ENCODE peak calls at places on chromosomes 1 and 21, in four cellular contexts. One of them, this sample, is unnamed. For H3K4me1 and H3K36me3, the result is how much of the 10 kb centered on the place peaks cover.

GRCh38 chr1:184755226-184756065 is 788 bp upstream of the EDEM3 start:
- DNase-seq in hepatocyte: no peak
- DNase-seq in neuronal stem cell: no peak
- DNase-seq in SJSA1: no peak
- DNase-seq in this sample: no peak

GRCh38 chr1:42990757-42991346 is 32.2 kb upstream of the SLC2A1 start:
- DNase-seq in neuronal stem cell: no peak
- DNase-seq in hepatocyte: no peak
- DNase-seq in SJSA1: no peak
- DNase-seq in this sample: no peak

GRCh38 chr1:26861286-26861701 is 1.7 kb upstream of the SFN start:
- DNase-seq in SJSA1: no peak
- DNase-seq in neuronal stem cell: no peak
- DNase-seq in hepatocyte: no peak
- DNase-seq in this sample: no peak

GRCh38 chr1:161119379-161120061 is 1.6 kb downstream of the NIT1 start:
- DNase-seq in hepatocyte: peak
- DNase-seq in SJSA1: no peak
- DNase-seq in neuronal stem cell: no peak
- DNase-seq in this sample: no peak

GRCh38 chr1:207004931-207005830 is 27.4 kb downstream of the C1orf116 start:
- DNase-seq in SJSA1: peak
- DNase-seq in neuronal stem cell: peak
- DNase-seq in hepatocyte: peak
- DNase-seq in this sample: no peak

GRCh38 chr1:182709225-182709764 is 24.9 kb upstream of the RGS8 start:
- DNase-seq in hepatocyte: no peak
- DNase-seq in neuronal stem cell: no peak
- DNase-seq in SJSA1: no peak
- DNase-seq in this sample: no peak

GRCh38 chr21:14273736-14274538 is 58.0 kb downstream of the RBM11 start:
- DNase-seq in hepatocyte: peak
- DNase-seq in SJSA1: peak
- DNase-seq in neuronal stem cell: no peak
- DNase-seq in this sample: peak

GRCh38 chr1:27349784-27350672 is 8.2 kb downstream of the SYTL1 start:
- DNase-seq in hepatocyte: peak
- DNase-seq in SJSA1: peak
- DNase-seq in neuronal stem cell: peak
- DNase-seq in this sample: peak

GRCh38 chr1:9842073-9842711 is 18.4 kb upstream of the CLSTN1 start:
- DNase-seq in hepatocyte: peak
- DNase-seq in SJSA1: no peak
- DNase-seq in neuronal stem cell: no peak
- DNase-seq in this sample: no peak

GRCh38 chr1:32249831-32250525 is 1.1 kb upstream of the LCK start:
- DNase-seq in hepatocyte: peak
- DNase-seq in neuronal stem cell: no peak
- DNase-seq in SJSA1: no peak
- DNase-seq in this sample: peak

GRCh38 chr1:228963795-228964177 is 228.5 kb downstream of the RHOU start:
- DNase-seq in neuronal stem cell: no peak
- DNase-seq in hepatocyte: no peak
- DNase-seq in SJSA1: no peak
- DNase-seq in this sample: no peak

GRCh38 chr1:235825229-235825628 is 41.5 kb downstream of the LYST start:
- DNase-seq in neuronal stem cell: no peak
- DNase-seq in hepatocyte: no peak
- DNase-seq in SJSA1: no peak
- DNase-seq in this sample: no peak

GRCh38 chr1:200099040-200099439 is 71.5 kb downstream of the NR5A2 start:
- DNase-seq in neuronal stem cell: no peak
- DNase-seq in hepatocyte: no peak
- DNase-seq in SJSA1: no peak
- DNase-seq in this sample: peak

GRCh38 chr1:64892576-64893573 is 73.5 kb downstream of the JAK1 start:
- DNase-seq in SJSA1: no peak
- DNase-seq in hepatocyte: no peak
- DNase-seq in neuronal stem cell: no peak
- DNase-seq in this sample: no peak

GRCh38 chr1:241357366-241358305 is 631 bp upstream of the RGS7 start:
- DNase-seq in neuronal stem cell: no peak
- DNase-seq in hepatocyte: no peak
- DNase-seq in SJSA1: no peak
- DNase-seq in this sample: no peak

GRCh38 chr1:182054698-182055326 is 6.7 kb downstream of the ZNF648 start:
- DNase-seq in hepatocyte: peak
- DNase-seq in neuronal stem cell: peak
- DNase-seq in SJSA1: no peak
- DNase-seq in this sample: no peak

GRCh38 chr1:37477946-37478345 is 3.6 kb downstream of the ZC3H12A start:
- DNase-seq in neuronal stem cell: no peak
- DNase-seq in SJSA1: no peak
- DNase-seq in hepatocyte: peak
- DNase-seq in this sample: no peak

GRCh38 chr1:1032428-1032827 is 12.5 kb downstream of the AGRN start:
- DNase-seq in neuronal stem cell: no peak
- DNase-seq in hepatocyte: peak
- DNase-seq in SJSA1: no peak
- DNase-seq in this sample: no peak

GRCh38 chr1:33047839-33048305 is 11.2 kb upstream of the AK2 start:
- DNase-seq in neuronal stem cell: no peak
- DNase-seq in hepatocyte: no peak
- DNase-seq in SJSA1: no peak
- DNase-seq in this sample: no peak

GRCh38 chr1:78722947-78723346 is 73.3 kb downstream of the IFI44 start:
- DNase-seq in SJSA1: no peak
- DNase-seq in neuronal stem cell: no peak
- DNase-seq in hepatocyte: no peak
- DNase-seq in this sample: no peak

GRCh38 chr1:172727956-172728603 is 69.2 kb downstream of the FASLG start:
- DNase-seq in neuronal stem cell: no peak
- DNase-seq in hepatocyte: no peak
- DNase-seq in SJSA1: no peak
- DNase-seq in this sample: no peak

GRCh38 chr1:47713333-47713953 is 275.6 kb downstream of the FOXD2 start:
- DNase-seq in SJSA1: no peak
- DNase-seq in hepatocyte: no peak
- DNase-seq in neuronal stem cell: no peak
- DNase-seq in this sample: no peak

GRCh38 chr21:31630062-31630711 is 29.3 kb upstream of the SOD1 start:
- DNase-seq in hepatocyte: peak
- DNase-seq in SJSA1: peak
- DNase-seq in neuronal stem cell: no peak
- DNase-seq in this sample: no peak

GRCh38 chr1:61337981-61338848 is 255.9 kb downstream of the NFIA start:
- DNase-seq in SJSA1: peak
- DNase-seq in hepatocyte: peak
- DNase-seq in neuronal stem cell: peak
- DNase-seq in this sample: peak

DNA sequence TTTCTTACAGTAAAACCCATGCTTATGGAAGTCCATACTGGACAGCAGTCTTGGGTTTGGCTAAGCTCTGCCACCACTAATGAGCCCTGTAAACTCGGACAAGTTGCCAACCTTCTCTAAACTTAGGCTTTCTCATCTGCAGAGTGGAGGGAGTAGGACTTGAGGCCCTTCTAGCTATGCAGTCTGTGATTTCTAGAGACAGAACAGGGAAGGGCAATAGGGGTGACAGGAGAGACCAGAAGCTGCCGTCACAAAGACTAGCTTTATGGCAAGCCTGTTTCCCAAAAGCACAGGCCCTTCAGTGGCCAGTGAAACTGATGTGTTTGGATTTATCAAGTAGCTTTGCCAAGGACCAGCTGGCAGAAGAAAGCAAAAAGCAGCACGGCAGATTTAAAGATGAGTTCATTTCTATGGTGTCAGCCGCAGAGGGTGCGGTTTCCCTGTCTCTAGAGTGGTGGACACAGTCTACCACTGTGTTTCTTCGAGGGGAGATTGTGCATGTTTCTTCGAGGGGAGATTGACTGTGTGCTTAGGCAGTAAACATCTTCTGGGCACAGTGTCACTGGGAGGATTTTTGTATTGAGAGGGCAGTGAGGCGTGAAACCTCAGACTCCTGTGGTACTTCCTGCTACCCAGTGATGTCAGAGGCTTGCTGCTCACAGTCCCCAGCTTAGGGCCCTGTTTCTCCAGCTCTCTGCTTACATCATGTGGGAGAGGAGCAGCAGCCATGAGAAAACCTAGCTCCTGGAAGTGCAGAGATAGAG is 119.0 kb downstream of the ROR1 start:
- DNase-seq in hepatocyte: no peak
- DNase-seq in neuronal stem cell: no peak
- DNase-seq in SJSA1: peak
- DNase-seq in this sample: no peak
- H3K27ac ChIP-seq in hepatocyte: no peak
- H3K27ac ChIP-seq in neuronal stem cell: no peak
- H3K27ac ChIP-seq in SJSA1: peak
- H3K27ac ChIP-seq in this sample: peak

GRCh38 chr1:230148194-230148581 is 81.2 kb downstream of the GALNT2 start:
- DNase-seq in SJSA1: no peak
- DNase-seq in neuronal stem cell: no peak
- DNase-seq in hepatocyte: no peak
- DNase-seq in this sample: no peak
- H3K4me1 ChIP-seq in SJSA1: under half
- H3K4me1 ChIP-seq in neuronal stem cell: under half
- H3K4me1 ChIP-seq in hepatocyte: under half
- H3K4me1 ChIP-seq in this sample: half or more

GRCh38 chr1:198187973-198188588 is 31.3 kb downstream of the NEK7 start:
- DNase-seq in hepatocyte: no peak
- DNase-seq in neuronal stem cell: no peak
- DNase-seq in SJSA1: no peak
- DNase-seq in this sample: no peak
- H3K36me3 ChIP-seq in hepatocyte: under half
- H3K36me3 ChIP-seq in neuronal stem cell: under half
- H3K36me3 ChIP-seq in SJSA1: under half
- H3K36me3 ChIP-seq in this sample: under half

GRCh38 chr1:109904105-109904817 is 6.4 kb upstream of the CSF1 start:
- DNase-seq in neuronal stem cell: no peak
- DNase-seq in hepatocyte: no peak
- DNase-seq in SJSA1: no peak
- DNase-seq in this sample: no peak

GRCh38 chr1:109907190-109907774 is 3.4 kb upstream of the CSF1 start:
- DNase-seq in hepatocyte: no peak
- DNase-seq in SJSA1: no peak
- DNase-seq in neuronal stem cell: no peak
- DNase-seq in this sample: no peak

GRCh38 chr1:109906160-109906838 is 4.3 kb upstream of the CSF1 start:
- DNase-seq in SJSA1: no peak
- DNase-seq in hepatocyte: no peak
- DNase-seq in neuronal stem cell: no peak
- DNase-seq in this sample: no peak

GRCh38 chr1:109906839-109907180 is 3.8 kb upstream of the CSF1 start:
- DNase-seq in SJSA1: no peak
- DNase-seq in hepatocyte: no peak
- DNase-seq in neuronal stem cell: no peak
- DNase-seq in this sample: no peak

DNA sequence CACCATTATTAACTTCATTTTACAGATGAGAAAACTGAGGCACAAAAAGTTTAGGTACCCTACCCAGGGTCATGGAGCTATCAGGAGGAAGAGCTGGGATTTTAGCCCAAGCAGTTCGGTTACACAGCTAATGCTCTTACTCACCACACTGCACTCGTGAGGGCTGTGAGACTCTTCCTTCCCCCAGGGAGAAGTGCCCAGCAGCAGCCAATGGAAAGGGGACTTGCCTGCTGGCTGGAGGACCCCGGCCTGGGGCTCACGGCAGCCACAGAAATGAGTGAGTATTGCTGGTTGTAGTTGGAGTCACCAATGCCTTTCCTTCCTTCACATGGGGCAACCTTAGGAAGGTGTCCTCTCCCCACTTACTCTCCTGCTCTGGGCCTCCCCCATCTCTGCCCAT is 5.1 kb upstream of the CSF1 start:
- DNase-seq in SJSA1: no peak
- DNase-seq in hepatocyte: no peak
- DNase-seq in neuronal stem cell: no peak
- DNase-seq in this sample: no peak
- H3K27ac ChIP-seq in SJSA1: no peak
- H3K27ac ChIP-seq in hepatocyte: no peak
- H3K27ac ChIP-seq in neuronal stem cell: no peak
- H3K27ac ChIP-seq in this sample: no peak

This sample was measured in left ventricle myocardium inferior.